ENCODE peak calls at places on chromosomes 3 and 15, in four cellular contexts. One of them, this sample, is unnamed.

GRCh38 chr15:97235285-97235985 is 725.1 kb upstream of the ARRDC4 start:
- DNase-seq in NAMALWA: peak
- DNase-seq in GM20000: peak
- DNase-seq in RPMI8226: peak
- DNase-seq in this sample: peak

GRCh38 chr15:50358805-50359204 is 3.8 kb upstream of the GABPB1 start:
- DNase-seq in RPMI8226: peak
- DNase-seq in GM20000: peak
- DNase-seq in NAMALWA: peak
- DNase-seq in this sample: no peak

GRCh38 chr3:129793947-129794318 is 99.6 kb downstream of the TMCC1 start:
- DNase-seq in RPMI8226: no peak
- DNase-seq in NAMALWA: peak
- DNase-seq in GM20000: peak
- DNase-seq in this sample: no peak

GRCh38 chr3:52520716-52521487 is 12.8 kb downstream of the NT5DC2 start:
- DNase-seq in GM20000: no peak
- DNase-seq in RPMI8226: no peak
- DNase-seq in NAMALWA: no peak
- DNase-seq in this sample: no peak

GRCh38 chr3:179565496-179565895 is 2.8 kb downstream of the ACTL6A start:
- DNase-seq in RPMI8226: no peak
- DNase-seq in GM20000: peak
- DNase-seq in NAMALWA: no peak
- DNase-seq in this sample: no peak

GRCh38 chr3:39290255-39290654 is 10.4 kb upstream of the CX3CR1 start:
- DNase-seq in GM20000: no peak
- DNase-seq in NAMALWA: no peak
- DNase-seq in RPMI8226: no peak
- DNase-seq in this sample: no peak

GRCh38 chr15:58058068-58058467 is 7.4 kb downstream of the ALDH1A2 start:
- DNase-seq in RPMI8226: no peak
- DNase-seq in GM20000: no peak
- DNase-seq in NAMALWA: peak
- DNase-seq in this sample: no peak

GRCh38 chr3:100737334-100737733 is 28.0 kb downstream of the TFG start:
- DNase-seq in RPMI8226: peak
- DNase-seq in NAMALWA: peak
- DNase-seq in GM20000: no peak
- DNase-seq in this sample: peak

GRCh38 chr3:149299938-149300791 is 33.3 kb downstream of the TM4SF18 start:
- DNase-seq in NAMALWA: no peak
- DNase-seq in RPMI8226: peak
- DNase-seq in GM20000: no peak
- DNase-seq in this sample: peak

GRCh38 chr15:84685304-84685703 is 27.3 kb upstream of the NMB start:
- DNase-seq in GM20000: no peak
- DNase-seq in RPMI8226: no peak
- DNase-seq in NAMALWA: no peak
- DNase-seq in this sample: peak

GRCh38 chr15:55218068-55218467 is 21.3 kb upstream of the RSL24D1 start:
- DNase-seq in RPMI8226: no peak
- DNase-seq in GM20000: no peak
- DNase-seq in NAMALWA: peak
- DNase-seq in this sample: no peak

GRCh38 chr3:72633101-72633500 is 215.1 kb downstream of the SHQ1 start:
- DNase-seq in NAMALWA: no peak
- DNase-seq in RPMI8226: no peak
- DNase-seq in GM20000: no peak
- DNase-seq in this sample: no peak

GRCh38 chr15:83498801-83499200 is 51.7 kb downstream of the SH3GL3 start:
- DNase-seq in GM20000: no peak
- DNase-seq in RPMI8226: no peak
- DNase-seq in NAMALWA: no peak
- DNase-seq in this sample: no peak

GRCh38 chr3:113128386-113129015 is 82.9 kb upstream of the BOC start:
- DNase-seq in GM20000: no peak
- DNase-seq in NAMALWA: no peak
- DNase-seq in RPMI8226: no peak
- DNase-seq in this sample: no peak

GRCh38 chr3:141076821-141077571 is 25.8 kb downstream of the SPSB4 start:
- DNase-seq in NAMALWA: no peak
- DNase-seq in GM20000: peak
- DNase-seq in RPMI8226: no peak
- DNase-seq in this sample: no peak

GRCh38 chr3:130699765-130700164 is 46.9 kb downstream of the PIK3R4 start:
- DNase-seq in NAMALWA: peak
- DNase-seq in GM20000: peak
- DNase-seq in RPMI8226: peak
- DNase-seq in this sample: peak

GRCh38 chr3:60133269-60133877 is 1083.5 kb upstream of the CFAP20DC start:
- DNase-seq in GM20000: no peak
- DNase-seq in RPMI8226: no peak
- DNase-seq in NAMALWA: no peak
- DNase-seq in this sample: no peak

GRCh38 chr15:73015493-73015892 is 36.8 kb upstream of the NEO1 start:
- DNase-seq in RPMI8226: no peak
- DNase-seq in NAMALWA: no peak
- DNase-seq in GM20000: no peak
- DNase-seq in this sample: no peak

GRCh38 chr3:174756200-174756829 is 102.8 kb upstream of the NAALADL2 start:
- DNase-seq in GM20000: no peak
- DNase-seq in NAMALWA: no peak
- DNase-seq in RPMI8226: no peak
- DNase-seq in this sample: no peak

GRCh38 chr3:156816794-156817741 is 9.1 kb upstream of the LEKR1 start:
- DNase-seq in GM20000: peak
- DNase-seq in RPMI8226: peak
- DNase-seq in NAMALWA: peak
- DNase-seq in this sample: peak

GRCh38 chr3:133895208-133896001 is at the start of gene RAB6B:
- DNase-seq in RPMI8226: peak
- DNase-seq in GM20000: peak
- DNase-seq in NAMALWA: no peak
- DNase-seq in this sample: peak

GRCh38 chr3:127050733-127051132 is 67.8 kb downstream of the PLXNA1 start:
- DNase-seq in NAMALWA: no peak
- DNase-seq in RPMI8226: no peak
- DNase-seq in GM20000: no peak
- DNase-seq in this sample: peak

GRCh38 chr3:173785004-173785403 is 387.5 kb downstream of the NLGN1 start:
- DNase-seq in NAMALWA: no peak
- DNase-seq in RPMI8226: no peak
- DNase-seq in GM20000: no peak
- DNase-seq in this sample: peak

This sample was measured in NCI-H524.